ENCODE peak calls at places on chromosomes 12 and 14, in six cellular contexts. One of them, this sample, is unnamed.

GRCh38 chr14:26286806-26287205 is 311.0 kb downstream of the NOVA1 start:
- DNase-seq in GM20000: no peak
- DNase-seq in endodermal cell: no peak
- DNase-seq in GM23338: no peak
- DNase-seq in GM10248: no peak
- DNase-seq in lower leg skin: no peak
- DNase-seq in this sample: no peak

GRCh38 chr12:129489277-129489676 is 414.5 kb downstream of the TMEM132D start:
- DNase-seq in GM10248: no peak
- DNase-seq in endodermal cell: no peak
- DNase-seq in GM20000: no peak
- DNase-seq in lower leg skin: no peak
- DNase-seq in GM23338: no peak
- DNase-seq in this sample: no peak

GRCh38 chr14:77603654-77604270 is 12.7 kb downstream of the SPTLC2 start:
- DNase-seq in GM10248: no peak
- DNase-seq in GM23338: no peak
- DNase-seq in lower leg skin: peak; percentile 34
- DNase-seq in endodermal cell: no peak
- DNase-seq in GM20000: no peak
- DNase-seq in this sample: no peak

GRCh38 chr12:112017041-112017440 is 3.8 kb downstream of the ERP29 start:
- DNase-seq in GM10248: no peak
- DNase-seq in lower leg skin: no peak
- DNase-seq in endodermal cell: no peak
- DNase-seq in GM20000: no peak
- DNase-seq in GM23338: no peak
- DNase-seq in this sample: no peak

GRCh38 chr12:107657621-107658020 is 28.0 kb upstream of the PWP1 start:
- DNase-seq in GM10248: no peak
- DNase-seq in endodermal cell: no peak
- DNase-seq in GM20000: no peak
- DNase-seq in lower leg skin: no peak
- DNase-seq in GM23338: no peak
- DNase-seq in this sample: no peak

GRCh38 chr14:91173221-91173670 is 59.4 kb downstream of the DGLUCY start:
- DNase-seq in GM10248: peak; percentile 78
- DNase-seq in lower leg skin: peak; percentile 76
- DNase-seq in endodermal cell: peak; percentile 95
- DNase-seq in GM23338: peak; percentile 90
- DNase-seq in GM20000: peak; percentile 70
- DNase-seq in this sample: peak; percentile 70

GRCh38 chr14:98236314-98236713 is 1035.7 kb downstream of the BCL11B start:
- DNase-seq in GM23338: no peak
- DNase-seq in lower leg skin: no peak
- DNase-seq in GM20000: no peak
- DNase-seq in GM10248: no peak
- DNase-seq in endodermal cell: no peak
- DNase-seq in this sample: no peak

GRCh38 chr12:56385873-56386272 is 23.2 kb upstream of the APOF start:
- DNase-seq in GM23338: no peak
- DNase-seq in endodermal cell: no peak
- DNase-seq in GM10248: no peak
- DNase-seq in lower leg skin: no peak
- DNase-seq in GM20000: no peak
- DNase-seq in this sample: no peak

GRCh38 chr14:23294734-23295561 is 7.7 kb downstream of the PPP1R3E start:
- DNase-seq in GM20000: peak; percentile 27
- DNase-seq in endodermal cell: peak; percentile 82
- DNase-seq in GM10248: no peak
- DNase-seq in GM23338: peak; percentile 75
- DNase-seq in lower leg skin: no peak
- DNase-seq in this sample: peak; percentile 51

GRCh38 chr12:41277019-41277770 is 89.1 kb downstream of the PDZRN4 start:
- DNase-seq in endodermal cell: peak; percentile 61
- DNase-seq in GM10248: peak; percentile 18
- DNase-seq in GM23338: peak; percentile 65
- DNase-seq in lower leg skin: no peak
- DNase-seq in GM20000: peak; percentile 29
- DNase-seq in this sample: no peak

GRCh38 chr14:22854963-22855724 is 16.4 kb upstream of the LRP10 start:
- DNase-seq in GM23338: peak; percentile 30
- DNase-seq in endodermal cell: no peak
- DNase-seq in lower leg skin: no peak
- DNase-seq in GM10248: no peak
- DNase-seq in GM20000: no peak
- DNase-seq in this sample: no peak

GRCh38 chr12:9049520-9050133 is 60.3 kb downstream of the KLRG1 start:
- DNase-seq in endodermal cell: no peak
- DNase-seq in GM10248: peak; percentile 33
- DNase-seq in GM20000: no peak
- DNase-seq in GM23338: peak; percentile 82
- DNase-seq in lower leg skin: no peak
- DNase-seq in this sample: no peak

GRCh38 chr12:49295087-49296001 is at the start of gene PRPH:
- DNase-seq in GM10248: no peak
- DNase-seq in lower leg skin: no peak
- DNase-seq in endodermal cell: peak; percentile 86
- DNase-seq in GM23338: peak; percentile 45
- DNase-seq in GM20000: peak; percentile 26
- DNase-seq in this sample: no peak
- TF ChIP-seq CTCF in GM10248: no peak
- TF ChIP-seq CTCF in lower leg skin: no peak
- TF ChIP-seq CTCF in endodermal cell: peak; percentile 40
- TF ChIP-seq CTCF in GM23338: peak; percentile 35
- TF ChIP-seq CTCF in GM20000: no peak
- TF ChIP-seq CTCF in this sample: no peak

DNA sequence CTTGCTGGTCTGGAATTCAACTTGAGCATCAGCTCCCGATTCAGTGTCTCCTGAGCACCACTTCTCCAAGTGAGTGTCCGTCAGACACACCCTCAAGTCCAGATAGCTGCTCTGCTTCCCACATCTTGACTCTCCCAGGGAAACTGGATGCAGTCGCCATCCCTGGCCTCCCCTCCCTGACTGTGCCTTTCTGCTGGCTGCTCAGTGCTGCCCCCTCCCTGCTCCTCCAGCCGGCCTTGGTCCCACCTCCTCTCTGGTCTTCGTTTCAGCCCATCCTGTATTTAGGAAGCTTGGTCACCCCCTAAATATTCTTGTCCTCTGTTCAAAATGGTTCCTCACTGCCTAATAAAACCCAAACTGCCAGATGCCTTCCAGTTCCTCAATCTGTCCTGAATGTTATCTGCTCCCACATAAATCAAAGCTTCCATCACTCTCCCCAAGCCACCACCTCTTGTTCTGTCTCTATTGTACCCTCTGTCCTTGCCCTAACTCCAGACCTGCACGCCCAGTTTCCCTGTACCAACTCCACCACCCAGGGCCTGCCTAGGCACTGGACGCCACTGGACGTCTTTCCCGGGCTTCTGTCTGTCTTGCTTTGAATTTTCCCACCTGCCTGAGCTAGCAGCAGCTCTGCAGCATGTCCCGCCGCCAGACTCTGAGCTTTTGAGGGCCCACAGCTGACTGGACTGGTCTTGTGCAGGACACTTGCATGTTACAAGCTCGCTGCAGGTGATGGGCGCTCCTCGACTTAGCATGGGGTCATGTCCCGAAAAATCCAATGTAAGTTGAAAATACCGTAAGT is 33.8 kb downstream of the CCDC92 start:
- DNase-seq in GM20000: no peak
- DNase-seq in GM23338: peak; percentile 70
- DNase-seq in endodermal cell: peak; percentile 90
- DNase-seq in GM10248: no peak
- DNase-seq in lower leg skin: no peak
- DNase-seq in this sample: no peak
- TF ChIP-seq CTCF in GM20000: no peak
- TF ChIP-seq CTCF in GM23338: peak; percentile 86
- TF ChIP-seq CTCF in endodermal cell: peak; percentile 77
- TF ChIP-seq CTCF in GM10248: peak; percentile 28
- TF ChIP-seq CTCF in lower leg skin: no peak
- TF ChIP-seq CTCF in this sample: peak; percentile 16

DNA sequence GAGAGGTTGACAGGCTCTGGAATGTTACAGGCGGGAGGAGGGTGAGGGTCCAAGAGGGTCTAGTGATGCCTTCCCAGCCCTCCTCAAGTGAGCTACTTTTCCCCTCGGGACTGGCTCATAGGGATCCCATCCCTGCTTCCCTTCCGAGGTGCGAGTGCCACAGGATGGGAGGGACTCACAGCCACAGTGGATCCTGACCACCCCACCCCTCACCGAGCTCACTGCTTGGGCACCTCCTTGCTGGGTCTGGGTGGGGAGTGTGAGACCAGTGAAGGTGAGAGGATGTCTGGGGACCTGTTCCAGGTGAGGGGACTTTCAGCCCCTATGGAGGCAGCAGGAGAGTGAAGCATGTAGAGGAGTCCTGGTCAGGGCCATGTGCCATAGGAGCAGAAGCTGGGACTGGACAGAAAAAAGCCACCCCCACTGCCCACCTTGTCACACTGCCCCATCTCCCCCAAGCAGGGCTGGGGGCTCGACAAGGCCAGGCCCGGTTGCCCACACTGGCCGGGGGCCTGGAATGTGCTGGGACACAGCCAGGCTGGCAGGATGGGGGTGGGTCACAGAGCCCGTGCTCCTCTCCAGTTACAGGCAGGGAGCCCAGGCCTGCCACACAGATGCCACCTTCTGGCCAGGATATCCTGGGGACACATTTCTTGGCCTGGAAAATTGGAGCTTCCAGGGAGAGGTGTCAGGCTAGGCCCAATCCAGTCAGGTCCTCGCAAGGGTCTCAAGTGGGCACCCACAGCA is 1.7 kb upstream of the TNS2 start:
- DNase-seq in GM10248: no peak
- DNase-seq in endodermal cell: peak; percentile 93
- DNase-seq in GM23338: peak; percentile 47
- DNase-seq in GM20000: no peak
- DNase-seq in lower leg skin: no peak
- DNase-seq in this sample: no peak
- TF ChIP-seq CTCF in GM10248: no peak
- TF ChIP-seq CTCF in endodermal cell: peak; percentile 23
- TF ChIP-seq CTCF in GM23338: peak; percentile 42
- TF ChIP-seq CTCF in GM20000: no peak
- TF ChIP-seq CTCF in lower leg skin: no peak
- TF ChIP-seq CTCF in this sample: no peak

GRCh38 chr14:89015016-89015415 is 190.6 kb downstream of the TTC8 start:
- DNase-seq in GM10248: no peak
- DNase-seq in endodermal cell: no peak
- DNase-seq in lower leg skin: no peak
- DNase-seq in GM23338: peak; percentile 16
- DNase-seq in GM20000: no peak
- DNase-seq in this sample: no peak
- TF ChIP-seq CTCF in GM10248: no peak
- TF ChIP-seq CTCF in endodermal cell: peak; percentile 41
- TF ChIP-seq CTCF in lower leg skin: no peak
- TF ChIP-seq CTCF in GM23338: peak; percentile 20
- TF ChIP-seq CTCF in GM20000: no peak
- TF ChIP-seq CTCF in this sample: no peak

This sample was measured in natural killer cell.